ENCODE peak calls at places on chromosome 10, in eight cellular contexts. H is astrocyte of the cerebellum; M is fibroblast of pulmonary artery; L is AG04450; W is CD8-positive, alpha-beta memory T cell; V is neural progenitor cell; C is upper lobe of right lung; G is thyroid gland. J is an unnamed sample.

GRCh38 chr10:123428302-123428701 is 237.9 kb upstream of the GPR26 start:
- DNase-seq in H (no peak), M (no peak), L (no peak), W (no peak), V (no peak), C (no peak), G (no peak), J (no peak)

GRCh38 chr10:13789448-13789829 is 202.7 kb downstream of the PRPF18 start:
- DNase-seq in H (no peak), M (no peak), L (no peak), W (no peak), V (no peak), C (no peak), G (no peak), J (no peak)

GRCh38 chr10:115125505-115125904 is 32.3 kb downstream of the ATRNL1 start:
- DNase-seq in H (no peak), M (no peak), L (no peak), W (no peak), V (no peak), C (no peak), G (no peak), J (no peak)

GRCh38 chr10:31697271-31698168 is 231.1 kb downstream of the ARHGAP12 start:
- DNase-seq in H (peak), M (peak), L (peak), W (no peak), V (no peak), C (peak), G (peak), J (peak)

GRCh38 chr10:114431414-114431767 is 27.1 kb upstream of the AFAP1L2 start:
- DNase-seq in H (no peak), M (no peak), L (no peak), W (no peak), V (no peak), C (no peak), G (no peak), J (no peak)

GRCh38 chr10:88991161-88991899 is 732 bp downstream of the FAS start:
- DNase-seq in H (peak), M (peak), L (no peak), W (peak), V (peak), C (peak), G (peak), J (peak)

GRCh38 chr10:90930070-90930837 is 9.4 kb upstream of the ANKRD1 start:
- DNase-seq in H (peak), M (peak), L (peak), W (no peak), V (peak), C (no peak), G (peak), J (peak)

GRCh38 chr10:92114201-92114600 is 176.7 kb downstream of the CPEB3 start:
- DNase-seq in H (no peak), M (no peak), L (no peak), W (no peak), V (no peak), C (no peak), G (no peak), J (no peak)

GRCh38 chr10:63054889-63055606 is 78.1 kb upstream of the NRBF2 start:
- DNase-seq in H (no peak), M (no peak), L (no peak), W (no peak), V (no peak), C (no peak), G (no peak), J (no peak)

GRCh38 chr10:62759599-62760175 is 44.8 kb upstream of the ADO start:
- DNase-seq in H (no peak), M (no peak), L (no peak), W (no peak), V (no peak), C (no peak), G (no peak), J (no peak)

GRCh38 chr10:94023909-94024308 is 30.2 kb downstream of the PLCE1 start:
- DNase-seq in H (no peak), M (no peak), L (no peak), W (no peak), V (no peak), C (no peak), G (no peak), J (no peak)

GRCh38 chr10:126955934-126956711 is 50.9 kb downstream of the DOCK1 start:
- DNase-seq in H (no peak), M (no peak), L (no peak), W (no peak), V (no peak), C (no peak), G (no peak), J (no peak)

GRCh38 chr10:11782793-11783557 is 40.2 kb upstream of the PROSER2 start:
- DNase-seq in H (peak), M (peak), L (peak), W (peak), V (peak), C (peak), G (no peak), J (no peak)

GRCh38 chr10:47364366-47364765 is 16.2 kb downstream of the RBP3 start:
- DNase-seq in H (no peak), M (no peak), L (no peak), W (no peak), V (no peak), C (no peak), G (no peak), J (no peak)

GRCh38 chr10:112952282-112952991 is 2.4 kb downstream of the TCF7L2 start:
- DNase-seq in H (no peak), M (peak), L (no peak), W (no peak), V (peak), C (peak), G (peak), J (peak)

GRCh38 chr10:63630928-63631685 is 109.9 kb downstream of the REEP3 start:
- DNase-seq in H (peak), M (peak), L (no peak), W (no peak), V (no peak), C (no peak), G (no peak), J (no peak)

GRCh38 chr10:101214446-101215396 is 14.5 kb downstream of the LBX1 start:
- DNase-seq in H (peak), M (peak), L (peak), W (peak), V (peak), C (peak), G (peak), J (peak)

GRCh38 chr10:103802637-103803353 is 52.6 kb downstream of the SH3PXD2A start:
- DNase-seq in H (no peak), M (no peak), L (no peak), W (no peak), V (no peak), C (no peak), G (no peak), J (no peak)

GRCh38 chr10:84511106-84511505 is 182.7 kb downstream of the CCSER2 start:
- DNase-seq in H (no peak), M (no peak), L (no peak), W (no peak), V (no peak), C (no peak), G (no peak), J (no peak)

GRCh38 chr10:26799342-26799741 is 61.4 kb downstream of the ABI1 start:
- DNase-seq in H (no peak), M (no peak), L (no peak), W (peak), V (no peak), C (no peak), G (peak), J (no peak)

GRCh38 chr10:103888113-103888841 is 29.7 kb downstream of the STN1 start:
- DNase-seq in H (peak), M (peak), L (peak), W (peak), V (no peak), C (peak), G (peak), J (peak)

GRCh38 chr10:18254086-18254485 is 113.9 kb downstream of the CACNB2 start:
- DNase-seq in H (no peak), M (no peak), L (no peak), W (no peak), V (no peak), C (no peak), G (no peak), J (no peak)

GRCh38 chr10:123884907-123885381 is 6.7 kb downstream of the CPXM2 start:
- DNase-seq in H (no peak), M (no peak), L (no peak), W (no peak), V (no peak), C (no peak), G (no peak), J (no peak)

GRCh38 chr10:72277340-72277995 is 3.7 kb downstream of the DDIT4 start:
- DNase-seq in H (no peak), M (no peak), L (no peak), W (no peak), V (no peak), C (no peak), G (no peak), J (no peak)

GRCh38 chr10:107215681-107216080 is 51.2 kb upstream of the SORCS1 start:
- DNase-seq in H (no peak), M (no peak), L (no peak), W (no peak), V (no peak), C (no peak), G (no peak), J (no peak)

GRCh38 chr10:11397077-11397476 is 214.4 kb downstream of the USP6NL start:
- DNase-seq in H (no peak), M (no peak), L (no peak), W (no peak), V (no peak), C (no peak), G (no peak), J (no peak)

GRCh38 chr10:3901370-3901769 is 116.4 kb upstream of the KLF6 start:
- DNase-seq in H (no peak), M (no peak), L (no peak), W (no peak), V (no peak), C (no peak), G (no peak), J (no peak)

GRCh38 chr10:125149278-125150047 is 10.9 kb downstream of the CTBP2 start:
- DNase-seq in H (no peak), M (peak), L (no peak), W (no peak), V (no peak), C (no peak), G (peak), J (peak)

GRCh38 chr10:35890061-35890969 is 248.2 kb upstream of the FZD8 start:
- DNase-seq in H (no peak), M (no peak), L (no peak), W (no peak), V (no peak), C (no peak), G (no peak), J (no peak)

GRCh38 chr10:13078912-13079775 is 20.8 kb upstream of the OPTN start:
- DNase-seq in H (no peak), M (no peak), L (no peak), W (no peak), V (peak), C (no peak), G (no peak), J (no peak)

GRCh38 chr10:48604408-48605263 is at the start of gene ARHGAP22:
- DNase-seq in H (no peak), M (peak), L (no peak), W (no peak), V (peak), C (peak), G (peak), J (peak)

GRCh38 chr10:46062735-46063428 is 16.8 kb upstream of the MSMB start:
- DNase-seq in H (no peak), M (no peak), L (no peak), W (no peak), V (no peak), C (no peak), G (no peak), J (no peak)

GRCh38 chr10:90167174-90168064 is 466.0 kb downstream of the KIF20B start:
- DNase-seq in H (no peak), M (peak), L (no peak), W (no peak), V (no peak), C (no peak), G (no peak), J (no peak)

GRCh38 chr10:25175527-25176420 is 973 bp downstream of the GPR158 start:
- DNase-seq in H (no peak), M (peak), L (no peak), W (no peak), V (peak), C (peak), G (peak), J (no peak)

GRCh38 chr10:102327641-102328040 is 67.9 kb upstream of the NFKB2 start:
- DNase-seq in H (no peak), M (no peak), L (no peak), W (no peak), V (no peak), C (no peak), G (no peak), J (no peak)

GRCh38 chr10:3213758-3214545 is 41.4 kb upstream of the PITRM1 start:
- DNase-seq in H (no peak), M (no peak), L (no peak), W (no peak), V (no peak), C (no peak), G (no peak), J (no peak)

GRCh38 chr10:92688927-92689662 is 660 bp upstream of the HHEX start:
- DNase-seq in H (no peak), M (peak), L (no peak), W (no peak), V (peak), C (no peak), G (peak), J (peak)

GRCh38 chr10:119131512-119132240 is 27.8 kb downstream of the DENND10 start:
- DNase-seq in H (no peak), M (peak), L (no peak), W (peak), V (no peak), C (no peak), G (no peak), J (no peak)
- H3K4me3 ChIP-seq in H (no peak), M (no peak), L (no peak), W (peak), V (no peak), C (peak), G (no peak), J (peak)

DNA sequence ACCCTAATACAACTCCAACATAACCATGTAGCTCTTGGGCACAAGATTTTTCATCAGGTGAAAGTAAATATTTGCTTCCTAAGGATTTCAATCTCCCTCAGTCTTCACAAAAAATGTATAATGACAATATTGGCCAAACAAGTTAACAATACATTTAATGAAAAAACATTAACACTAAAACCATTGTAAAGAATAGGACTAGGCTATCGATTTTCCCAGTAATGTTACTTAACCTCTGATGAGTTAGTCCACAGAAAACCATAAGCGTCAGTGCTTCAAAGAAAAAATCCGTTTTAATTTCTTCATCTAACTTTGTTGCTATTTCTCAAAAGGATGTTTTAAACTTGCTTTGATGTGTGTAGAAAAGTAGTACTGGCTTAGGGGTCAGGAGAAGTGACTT is 1.2 kb downstream of the ZNF33B start:
- DNase-seq in H (no peak), M (no peak), L (no peak), W (no peak), V (no peak), C (no peak), G (no peak), J (no peak)
- H3K4me3 ChIP-seq in H (no peak), M (peak), L (no peak), W (peak), V (peak), C (peak), G (peak), J (peak)

GRCh38 chr10:33273295-33274002 is 61.0 kb downstream of the NRP1 start:
- DNase-seq in H (peak), M (peak), L (peak), W (no peak), V (peak), C (peak), G (peak), J (peak)
- H3K4me3 ChIP-seq in H (peak), M (peak), L (peak), W (no peak), V (no peak), C (peak), G (peak), J (peak)

GRCh38 chr10:76034236-76035009 is 603.0 kb downstream of the LRMDA start:
- DNase-seq in H (no peak), M (no peak), L (no peak), W (no peak), V (peak), C (no peak), G (no peak), J (no peak)

GRCh38 chr10:76035010-76035727 is 603.7 kb downstream of the LRMDA start:
- DNase-seq in H (no peak), M (no peak), L (no peak), W (no peak), V (no peak), C (no peak), G (no peak), J (no peak)

GRCh38 chr10:76036962-76037361 is 605.5 kb downstream of the LRMDA start:
- DNase-seq in H (no peak), M (no peak), L (no peak), W (no peak), V (no peak), C (no peak), G (no peak), J (no peak)

GRCh38 chr10:76036410-76036940 is 605.1 kb downstream of the LRMDA start:
- DNase-seq in H (peak), M (peak), L (peak), W (no peak), V (peak), C (peak), G (peak), J (peak)

DNA sequence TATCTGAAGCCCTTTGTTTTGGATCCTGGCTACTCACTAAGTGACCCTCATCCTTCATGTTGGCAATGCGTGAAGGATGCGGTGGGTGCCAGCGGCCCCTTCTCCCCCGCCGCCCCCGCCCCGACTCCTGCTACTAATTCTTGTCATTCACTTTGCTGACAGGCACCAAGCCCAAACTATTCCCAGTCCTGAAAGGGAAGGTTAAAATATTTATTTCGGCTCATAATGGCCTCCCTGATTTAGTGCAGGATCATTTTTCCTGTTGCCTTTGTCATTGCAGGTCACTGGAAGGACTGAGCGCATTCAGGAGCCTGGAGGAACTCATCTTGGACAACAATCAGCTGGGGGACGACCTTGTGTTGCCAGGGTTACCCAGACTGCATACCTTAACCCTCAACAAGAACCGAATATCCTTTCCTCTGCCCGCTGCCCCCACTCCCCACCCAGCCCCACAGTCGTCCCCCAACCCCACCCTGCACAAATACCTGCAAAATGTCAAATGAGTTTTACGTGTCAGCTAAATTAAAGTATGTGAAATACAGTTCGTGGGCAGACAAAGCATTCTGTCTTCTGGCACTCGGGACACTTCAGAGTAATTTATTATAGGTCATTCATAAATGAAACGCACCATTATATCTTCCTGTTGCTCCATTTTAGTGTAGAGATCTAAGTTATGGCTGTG is 604.4 kb downstream of the LRMDA start:
- DNase-seq in H (no peak), M (no peak), L (no peak), W (no peak), V (peak), C (no peak), G (no peak), J (no peak)
- H3K4me3 ChIP-seq in H (no peak), M (no peak), L (no peak), W (no peak), V (no peak), C (peak), G (no peak), J (no peak)

GRCh38 chr10:110340821-110341220 is 36.1 kb upstream of the SMNDC1 start:
- DNase-seq in H (no peak), M (no peak), L (no peak), W (no peak), V (no peak), C (no peak), G (no peak), J (no peak)
- H3K4me3 ChIP-seq in H (no peak), M (no peak), L (no peak), W (no peak), V (no peak), C (no peak), G (no peak), J (no peak)

GRCh38 chr10:79072994-79073654 is 4.4 kb downstream of the ZMIZ1 start:
- DNase-seq in H (no peak), M (no peak), L (no peak), W (no peak), V (no peak), C (no peak), G (no peak), J (no peak)

GRCh38 chr10:79073784-79074432 is 5.1 kb downstream of the ZMIZ1 start:
- DNase-seq in H (no peak), M (no peak), L (no peak), W (no peak), V (no peak), C (peak), G (peak), J (peak)

GRCh38 chr10:79071535-79071923 is 2.8 kb downstream of the ZMIZ1 start:
- DNase-seq in H (no peak), M (no peak), L (no peak), W (no peak), V (no peak), C (no peak), G (no peak), J (no peak)

GRCh38 chr10:79070611-79071534 is 2.1 kb downstream of the ZMIZ1 start:
- DNase-seq in H (no peak), M (peak), L (no peak), W (no peak), V (peak), C (peak), G (peak), J (peak)

GRCh38 chr10:79072041-79072441 is 3.3 kb downstream of the ZMIZ1 start:
- DNase-seq in H (no peak), M (no peak), L (no peak), W (no peak), V (no peak), C (no peak), G (no peak), J (no peak)
- H3K4me3 ChIP-seq in H (peak), M (peak), L (peak), W (no peak), V (peak), C (peak), G (peak), J (peak)

GRCh38 chr10:37236093-37236492 is 110.7 kb downstream of the ANKRD30A start:
- DNase-seq in H (no peak), M (no peak), L (no peak), W (no peak), V (no peak), C (no peak), G (no peak), J (no peak)

GRCh38 chr10:37234692-37235091 is 109.3 kb downstream of the ANKRD30A start:
- DNase-seq in H (no peak), M (no peak), L (no peak), W (no peak), V (no peak), C (no peak), G (no peak), J (no peak)

DNA sequence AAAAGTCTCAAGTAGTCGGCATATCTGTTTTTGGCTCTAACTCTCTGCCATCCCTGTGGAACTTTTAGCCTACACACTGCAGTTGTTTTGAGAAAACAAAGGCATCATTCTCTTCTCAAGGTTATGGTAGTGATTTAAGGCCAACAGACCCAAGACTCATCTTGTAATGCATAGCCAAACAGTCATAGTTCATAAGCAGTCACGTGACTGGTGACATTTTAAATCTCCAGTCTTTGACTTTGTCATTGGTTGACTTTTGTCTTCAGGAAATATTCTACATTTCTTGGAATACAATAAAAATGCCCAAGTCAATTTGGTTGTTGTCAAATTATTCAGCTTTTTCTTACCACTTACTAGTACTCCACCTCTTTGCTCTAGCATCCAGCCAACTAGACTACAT is 114.8 kb downstream of the ANKRD30A start:
- DNase-seq in H (no peak), M (no peak), L (no peak), W (no peak), V (no peak), C (no peak), G (no peak), J (no peak)
- H3K4me3 ChIP-seq in H (no peak), M (no peak), L (no peak), W (no peak), V (no peak), C (no peak), G (no peak), J (no peak)

GRCh38 chr10:99740933-99741559 is 9.0 kb downstream of the CUTC start:
- DNase-seq in H (no peak), M (no peak), L (no peak), W (no peak), V (no peak), C (no peak), G (no peak), J (no peak)
- H3K4me3 ChIP-seq in H (no peak), M (no peak), L (no peak), W (no peak), V (no peak), C (no peak), G (no peak), J (no peak)

GRCh38 chr10:110224992-110225391 is 17.6 kb downstream of the MXI1 start:
- DNase-seq in H (no peak), M (no peak), L (no peak), W (no peak), V (no peak), C (no peak), G (no peak), J (no peak)
- H3K4me3 ChIP-seq in H (peak), M (peak), L (peak), W (no peak), V (peak), C (peak), G (no peak), J (peak)